ENCODE peak calls at places on chromosomes 6 and 20, in six cellular contexts. N, P, M, A, U and Z are unnamed samples.

GRCh38 chr6:38594008-38594665 is 45.6 kb downstream of the BTBD9 start:
- DNase-seq in N (no peak), M (no peak), P (no peak), A (no peak), U (no peak), Z (no peak)

GRCh38 chr6:64507661-64508060 is 872.1 kb downstream of the PHF3 start:
- DNase-seq in N (no peak), P (no peak), M (no peak), A (no peak), U (no peak), Z (no peak)

GRCh38 chr6:52417675-52418111 is 2.4 kb upstream of the EFHC1 start:
- DNase-seq in P (no peak), N (no peak), M (no peak), U (peak; percentile 43), A (no peak), Z (no peak)

GRCh38 chr6:107305391-107305790 is 154.0 kb downstream of the PDSS2 start:
- DNase-seq in P (no peak), U (no peak), M (no peak), N (no peak), A (no peak), Z (no peak)

GRCh38 chr6:3124667-3125066 is 6.2 kb downstream of the BPHL start:
- DNase-seq in P (no peak), U (no peak), M (no peak), A (no peak), N (no peak), Z (no peak)

GRCh38 chr6:151092561-151092960 is 147.2 kb upstream of the AKAP12 start:
- DNase-seq in U (no peak), N (no peak), P (no peak), M (no peak), A (no peak), Z (no peak)

GRCh38 chr6:2197177-2197671 is 48.2 kb downstream of the GMDS start:
- DNase-seq in U (no peak), P (no peak), N (no peak), M (no peak), A (peak; percentile 28), Z (no peak)

GRCh38 chr6:19838442-19839236 is 1.5 kb downstream of the ID4 start:
- DNase-seq in U (no peak), A (peak; percentile 33), N (peak; percentile 4), P (peak; percentile 45), M (peak; percentile 78), Z (no peak)

GRCh38 chr6:24584390-24584735 is 61.6 kb downstream of the KIAA0319 start:
- DNase-seq in A (no peak), N (no peak), M (no peak), P (peak; percentile 38), U (no peak), Z (no peak)

GRCh38 chr20:17619351-17620093 is 49.6 kb downstream of the DSTN start:
- DNase-seq in N (no peak), P (peak; percentile 4), U (no peak), M (no peak), A (no peak), Z (no peak)

GRCh38 chr6:143545976-143546547 is 34.5 kb upstream of the FUCA2 start:
- DNase-seq in N (no peak), U (peak; percentile 20), P (no peak), A (no peak), M (no peak), Z (no peak)

GRCh38 chr20:19583532-19584175 is 174.4 kb upstream of the RIN2 start:
- DNase-seq in M (peak; percentile 91), A (peak; percentile 13), P (peak; percentile 67), N (peak; percentile 64), U (peak; percentile 59), Z (peak; percentile 8)

GRCh38 chr20:62141043-62141396 is 2.2 kb downstream of the PSMA7 start:
- DNase-seq in P (no peak), M (no peak), A (no peak), U (no peak), N (no peak), Z (no peak)

GRCh38 chr6:93566285-93566684 is 146.9 kb upstream of the EPHA7 start:
- DNase-seq in P (no peak), U (no peak), A (no peak), N (no peak), M (no peak), Z (no peak)

GRCh38 chr6:93567164-93567563 is 147.8 kb upstream of the EPHA7 start:
- DNase-seq in N (no peak), U (no peak), P (no peak), A (no peak), M (no peak), Z (no peak)

GRCh38 chr6:93568169-93568568 is 148.8 kb upstream of the EPHA7 start:
- DNase-seq in U (no peak), A (no peak), M (no peak), N (no peak), P (no peak), Z (no peak)

GRCh38 chr6:93562566-93562965 is 143.2 kb upstream of the EPHA7 start:
- DNase-seq in M (no peak), N (no peak), A (no peak), U (no peak), P (no peak), Z (no peak)
- TF ChIP-seq REST in M (no peak), N (no peak), A (no peak), U (no peak), P (no peak), Z (no peak)

DNA sequence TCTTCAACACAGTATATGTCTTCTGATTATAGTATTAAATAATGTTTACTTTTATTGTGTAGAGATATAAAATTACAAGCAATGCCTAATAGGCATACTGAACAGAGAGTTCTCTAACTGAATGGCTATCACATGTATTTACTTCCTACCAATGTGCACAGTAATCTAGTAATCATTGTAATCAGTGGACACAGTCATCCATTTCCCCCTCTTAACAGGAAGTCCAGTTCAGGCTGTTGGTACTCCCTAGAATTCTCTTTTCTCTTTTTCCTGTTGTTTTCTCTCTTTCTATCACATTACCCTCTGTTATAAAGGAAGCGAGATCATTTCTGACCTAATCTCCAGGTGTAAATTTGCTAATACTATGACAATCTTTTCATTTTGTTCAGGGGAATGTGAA is 172.5 kb downstream of the HTR1B start:
- DNase-seq in N (no peak), U (no peak), A (no peak), M (no peak), P (no peak), Z (no peak)
- TF ChIP-seq CTCF in N (no peak), U (no peak), A (no peak), M (no peak), P (no peak), Z (no peak)

DNA sequence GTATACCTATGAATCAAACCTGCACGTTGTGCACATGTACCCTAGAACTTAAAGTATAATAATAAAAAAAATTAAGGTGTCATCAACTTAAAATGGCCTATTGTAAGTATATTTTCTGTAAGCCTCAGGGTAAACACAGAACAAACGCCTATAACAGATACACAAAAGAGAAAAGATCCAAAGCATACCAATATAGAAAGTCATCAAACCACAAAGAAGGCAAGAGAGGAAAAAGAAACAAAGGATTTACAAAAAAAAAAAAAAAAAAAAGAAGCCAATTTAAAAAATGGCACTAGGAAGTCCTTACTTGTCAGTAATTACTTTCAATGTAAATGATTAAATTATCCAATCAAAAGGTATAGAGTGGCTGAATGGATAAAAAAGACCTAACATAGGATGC is 24.6 kb upstream of the ASF1A start:
- DNase-seq in M (no peak), U (no peak), P (no peak), A (no peak), N (no peak), Z (no peak)
- TF ChIP-seq REST in M (no peak), U (no peak), P (no peak), A (no peak), N (no peak), Z (no peak)

GRCh38 chr6:137443901-137444300 is 50.3 kb downstream of the OLIG3 start:
- DNase-seq in M (peak; percentile 20), P (no peak), A (peak; percentile 6), N (peak; percentile 3), U (no peak), Z (no peak)
- TF ChIP-seq CTCF in M (no peak), P (no peak), A (peak; percentile 32), N (no peak), U (peak; percentile 11), Z (no peak)

DNA sequence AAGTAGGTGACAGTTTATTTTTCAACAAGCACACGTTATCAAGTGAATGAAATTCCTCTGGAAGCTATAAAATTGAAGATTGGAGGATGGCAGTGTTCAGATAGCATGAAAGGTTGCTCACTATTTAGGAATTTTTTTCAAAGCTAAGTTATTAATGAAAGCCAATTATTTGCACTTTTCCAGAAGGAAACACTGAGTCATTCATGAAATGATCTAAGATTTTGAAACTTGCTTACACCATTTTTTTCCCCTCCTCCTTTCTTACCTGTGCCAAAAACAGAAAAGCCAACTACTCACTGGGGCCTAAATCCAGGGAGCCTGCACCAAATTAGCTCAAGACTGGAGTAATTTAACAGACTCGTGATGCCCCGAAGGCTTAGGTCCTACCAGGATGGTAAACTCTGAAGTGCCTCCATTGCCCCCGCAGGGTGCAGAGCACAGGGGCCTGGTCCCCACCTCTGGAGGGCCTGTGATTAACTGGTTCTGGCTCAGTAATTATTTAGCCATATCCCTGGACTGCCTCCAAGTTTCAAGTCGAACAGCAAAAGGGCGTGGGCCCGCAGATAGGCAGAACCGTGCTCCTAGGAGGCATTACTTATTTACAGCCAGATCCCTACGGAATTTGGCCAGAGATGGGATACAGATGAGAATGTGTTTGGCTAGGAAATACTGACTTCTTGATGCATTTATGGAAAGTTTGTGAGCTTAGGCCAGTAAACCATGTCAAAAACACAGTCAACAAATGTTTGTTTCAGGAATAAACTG is 28.0 kb upstream of the ZNF217 start:
- DNase-seq in M (peak; percentile 22), A (peak; percentile 90), U (peak; percentile 59), P (peak; percentile 65), N (peak; percentile 80), Z (peak; percentile 92)
- TF ChIP-seq REST in M (no peak), A (no peak), U (peak; percentile 22), P (no peak), N (no peak), Z (no peak)

DNA sequence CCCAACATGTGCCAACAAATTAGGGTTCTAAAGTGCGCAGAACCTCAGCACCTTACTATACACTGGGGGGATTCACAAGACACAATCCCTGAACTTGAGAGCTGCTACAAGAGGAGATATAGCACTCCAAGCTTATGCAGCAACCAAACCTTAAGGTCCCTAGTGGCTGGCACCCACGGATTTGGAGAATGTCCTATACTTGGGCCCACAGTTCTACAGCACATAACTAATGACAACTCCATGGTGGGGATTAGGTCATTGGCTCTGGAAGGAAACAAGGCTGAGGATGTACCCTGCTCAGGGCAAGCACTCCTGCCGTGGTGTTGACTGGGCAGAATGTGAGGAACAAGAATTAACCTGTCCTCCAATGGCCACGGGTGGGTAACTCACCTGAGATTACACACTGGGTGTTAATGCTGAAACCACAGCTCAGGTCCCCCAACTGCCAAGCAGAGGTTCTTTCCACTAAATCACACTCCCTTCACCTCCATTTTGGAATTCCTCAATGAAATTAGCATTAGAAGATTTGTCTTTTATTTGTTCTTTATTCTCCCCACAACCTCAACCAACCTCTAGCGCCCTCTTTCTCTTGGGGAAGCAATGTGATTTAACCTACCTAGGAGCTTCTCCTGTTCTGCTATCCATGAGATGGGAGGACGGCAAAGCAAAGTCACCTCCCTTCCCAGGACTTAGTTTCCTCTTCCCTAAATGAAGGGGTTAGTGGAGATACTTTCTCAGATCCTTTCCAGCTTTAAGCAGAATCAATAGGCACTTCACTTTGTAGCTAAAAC is 32.0 kb downstream of the TRERF1 start:
- DNase-seq in A (no peak), P (no peak), N (no peak), U (no peak), M (peak; percentile 72), Z (no peak)
- TF ChIP-seq CTCF in A (peak; percentile 18), P (no peak), N (no peak), U (peak; percentile 13), M (peak; percentile 52), Z (no peak)